ENCODE peak calls at places on chromosome 10, in nine cellular contexts. S, P, X, T, C, K, L, A and V are unnamed samples.

GRCh38 chr10:113187066-113187777 is 237.2 kb downstream of the TCF7L2 start:
- DNase-seq in S (no peak), P (no peak), X (no peak), T (no peak), C (no peak), K (peak), L (no peak), A (peak), V (peak)

GRCh38 chr10:69515699-69516547 is 57.3 kb downstream of the NEUROG3 start:
- DNase-seq in S (peak), P (peak), X (peak), T (peak), C (peak), K (peak), L (no peak), A (peak), V (peak)

GRCh38 chr10:33776419-33776818 is 442.0 kb upstream of the NRP1 start:
- DNase-seq in S (no peak), P (no peak), X (no peak), T (no peak), C (no peak), K (no peak), L (no peak), A (no peak), V (no peak)

GRCh38 chr10:43888551-43888950 is 239.9 kb upstream of the ZNF32 start:
- DNase-seq in S (no peak), P (no peak), X (no peak), T (peak), C (no peak), K (no peak), L (no peak), A (no peak), V (no peak)

GRCh38 chr10:103007017-103007416 is 88.9 kb downstream of the CNNM2 start:
- DNase-seq in S (no peak), P (no peak), X (no peak), T (no peak), C (no peak), K (no peak), L (no peak), A (no peak), V (no peak)

GRCh38 chr10:17873946-17874345 is 64.8 kb downstream of the MRC1 start:
- DNase-seq in S (no peak), P (no peak), X (no peak), T (no peak), C (no peak), K (no peak), L (no peak), A (no peak), V (no peak)

GRCh38 chr10:132671171-132672154 is 114.5 kb downstream of the NKX6-2 start:
- DNase-seq in S (no peak), P (peak), X (peak), T (no peak), C (peak), K (no peak), L (no peak), A (no peak), V (peak)

GRCh38 chr10:235921-236320 is 100.7 kb downstream of the ZMYND11 start:
- DNase-seq in S (no peak), P (no peak), X (no peak), T (no peak), C (no peak), K (no peak), L (no peak), A (no peak), V (no peak)

GRCh38 chr10:109474817-109475216 is 448.5 kb downstream of the XPNPEP1 start:
- DNase-seq in S (no peak), P (no peak), X (no peak), T (no peak), C (no peak), K (peak), L (no peak), A (peak), V (peak)

GRCh38 chr10:114458955-114459354 is 54.7 kb upstream of the AFAP1L2 start:
- DNase-seq in S (peak), P (peak), X (peak), T (no peak), C (no peak), K (peak), L (no peak), A (peak), V (peak)

GRCh38 chr10:122435212-122435827 is 19.1 kb upstream of the ARMS2 start:
- DNase-seq in S (no peak), P (peak), X (no peak), T (peak), C (no peak), K (peak), L (no peak), A (peak), V (no peak)

GRCh38 chr10:78382047-78382446 is 348.4 kb downstream of the RPS24 start:
- DNase-seq in S (no peak), P (no peak), X (no peak), T (no peak), C (no peak), K (no peak), L (no peak), A (no peak), V (no peak)

GRCh38 chr10:99551158-99551557 is 18.4 kb downstream of the NKX2-3 start:
- DNase-seq in S (no peak), P (no peak), X (no peak), T (peak), C (no peak), K (no peak), L (no peak), A (peak), V (peak)